ENCODE peak calls at places on chromosomes 12 and 14, in five cellular contexts. X is heart right ventricle, D is amniotic stem cell, O is vagina, J is GM23338. H is an unnamed sample.

GRCh38 chr14:91945776-91946305 is 1.7 kb downstream of the FBLN5 start:
- DNase-seq in X (no peak), J (no peak), O (no peak), D (no peak), H (no peak)

GRCh38 chr14:55846852-55847471 is 267.0 kb downstream of the KTN1 start:
- DNase-seq in D (no peak), J (no peak), O (no peak), X (no peak), H (no peak)

GRCh38 chr12:104715562-104716182 is 242.4 kb downstream of the SLC41A2 start:
- DNase-seq in O (no peak), D (no peak), J (no peak), X (no peak), H (no peak)

GRCh38 chr14:101636081-101636560 is 74.8 kb downstream of the DIO3 start:
- DNase-seq in X (no peak), D (no peak), J (no peak), O (no peak), H (no peak)

GRCh38 chr12:34396006-34396860 is 373.9 kb downstream of the ALG10 start:
- DNase-seq in D (no peak), X (no peak), J (no peak), O (peak), H (no peak)

GRCh38 chr12:3752741-3753486 is at the start of gene CRACR2A:
- DNase-seq in O (peak), D (no peak), X (peak), J (peak), H (peak)

GRCh38 chr14:76918751-76919421 is 92.7 kb downstream of the LRRC74A start:
- DNase-seq in O (no peak), X (peak), D (peak), J (peak), H (peak)

GRCh38 chr12:128259556-128260070 is 7.4 kb upstream of the TMEM132C start:
- DNase-seq in O (no peak), D (no peak), J (peak), X (no peak), H (peak)

GRCh38 chr12:94516985-94517384 is 57.3 kb upstream of the CEP83 start:
- DNase-seq in J (no peak), D (no peak), X (no peak), O (no peak), H (no peak)

GRCh38 chr12:28346567-28346966 is 156.3 kb downstream of the CCDC91 start:
- DNase-seq in D (no peak), O (no peak), J (no peak), X (no peak), H (no peak)

GRCh38 chr14:104795781-104796681 is 483 bp upstream of the AKT1 start:
- DNase-seq in O (no peak), D (no peak), J (peak), X (peak), H (no peak)

GRCh38 chr12:23210573-23210972 is 585.6 kb downstream of the ETNK1 start:
- DNase-seq in J (peak), X (no peak), O (no peak), D (no peak), H (no peak)

GRCh38 chr14:69094481-69094880 is 58.4 kb downstream of the DCAF5 start:
- DNase-seq in X (no peak), O (no peak), D (no peak), J (no peak), H (no peak)

GRCh38 chr12:59113831-59114273 is 193.5 kb upstream of the LRIG3 start:
- DNase-seq in O (no peak), D (peak), X (peak), J (peak), H (peak)